ENCODE peak calls at places on chromosomes 1 and 21, in eight cellular contexts. Q, R, W, C, N, A, P and M are unnamed samples.

GRCh38 chr1:111516008-111516535 is 12.6 kb upstream of the ADORA3 start:
- DNase-seq in Q (no peak), R (no peak), W (peak), C (no peak), N (peak), A (peak), P (peak), M (peak)

GRCh38 chr1:20787100-20787774 is at the start of gene HP1BP3:
- DNase-seq in Q (peak), R (peak), W (peak), C (peak), N (peak), A (peak), P (peak), M (peak)

GRCh38 chr21:34795152-34796141 is 126.7 kb downstream of the CLIC6 start:
- DNase-seq in Q (no peak), R (no peak), W (peak), C (no peak), N (no peak), A (no peak), P (no peak), M (no peak)

GRCh38 chr1:8135250-8135649 is 109.1 kb upstream of the ERRFI1 start:
- DNase-seq in Q (no peak), R (no peak), W (no peak), C (no peak), N (no peak), A (no peak), P (no peak), M (no peak)

GRCh38 chr1:150561830-150562367 is 12.7 kb downstream of the ADAMTSL4 start:
- DNase-seq in Q (peak), R (peak), W (peak), C (peak), N (peak), A (peak), P (peak), M (peak)

GRCh38 chr1:235567812-235568444 is 63.7 kb upstream of the B3GALNT2 start:
- DNase-seq in Q (no peak), R (no peak), W (no peak), C (no peak), N (no peak), A (no peak), P (no peak), M (no peak)

GRCh38 chr1:111392460-111392945 is 35.0 kb downstream of the OVGP1 start:
- DNase-seq in Q (no peak), R (no peak), W (no peak), C (no peak), N (no peak), A (no peak), P (no peak), M (no peak)

GRCh38 chr1:22001409-22001808 is at the start of gene CELA3A:
- DNase-seq in Q (no peak), R (no peak), W (no peak), C (no peak), N (no peak), A (no peak), P (no peak), M (no peak)

GRCh38 chr1:9900142-9901043 is 9.7 kb downstream of the CTNNBIP1 start:
- DNase-seq in Q (no peak), R (peak), W (no peak), C (peak), N (peak), A (no peak), P (no peak), M (peak)

GRCh38 chr1:87203890-87204289 is 124.8 kb upstream of the LMO4 start:
- DNase-seq in Q (no peak), R (no peak), W (peak), C (no peak), N (no peak), A (no peak), P (no peak), M (no peak)

GRCh38 chr1:157291083-157291482 is 152.9 kb upstream of the ETV3 start:
- DNase-seq in Q (no peak), R (no peak), W (no peak), C (no peak), N (no peak), A (no peak), P (no peak), M (no peak)

GRCh38 chr1:230754831-230755230 is 7.6 kb downstream of the CAPN9 start:
- DNase-seq in Q (no peak), R (no peak), W (peak), C (no peak), N (no peak), A (no peak), P (no peak), M (no peak)

GRCh38 chr1:5643360-5644090 is 348.7 kb downstream of the NPHP4 start:
- DNase-seq in Q (no peak), R (peak), W (no peak), C (no peak), N (no peak), A (no peak), P (no peak), M (no peak)

GRCh38 chr21:43792406-43792805 is 3.0 kb downstream of the RRP1 start:
- DNase-seq in Q (no peak), R (no peak), W (no peak), C (no peak), N (no peak), A (no peak), P (no peak), M (no peak)

GRCh38 chr1:167720965-167721616 is 691 bp upstream of the MPZL1 start:
- DNase-seq in Q (no peak), R (no peak), W (peak), C (peak), N (peak), A (no peak), P (peak), M (peak)

GRCh38 chr1:78871249-78871648 is 135.3 kb downstream of the ADGRL4 start:
- DNase-seq in Q (no peak), R (no peak), W (no peak), C (no peak), N (no peak), A (no peak), P (no peak), M (no peak)

GRCh38 chr21:45078877-45079281 is 4.5 kb downstream of the ADARB1 start:
- DNase-seq in Q (no peak), R (no peak), W (peak), C (no peak), N (peak), A (peak), P (no peak), M (no peak)

GRCh38 chr1:1353389-1354151 is 4.4 kb upstream of the DVL1 start:
- DNase-seq in Q (no peak), R (no peak), W (no peak), C (no peak), N (no peak), A (no peak), P (no peak), M (peak)

GRCh38 chr1:92527670-92528069 is 40.9 kb upstream of the GFI1 start:
- DNase-seq in Q (no peak), R (no peak), W (no peak), C (no peak), N (no peak), A (no peak), P (no peak), M (no peak)

GRCh38 chr1:206518743-206519142 is 11.4 kb downstream of the RASSF5 start:
- DNase-seq in Q (no peak), R (peak), W (no peak), C (no peak), N (no peak), A (no peak), P (no peak), M (no peak)

GRCh38 chr1:6348511-6349191 is 44.9 kb downstream of the ACOT7 start:
- DNase-seq in Q (no peak), R (no peak), W (peak), C (no peak), N (peak), A (peak), P (no peak), M (no peak)

GRCh38 chr1:16013220-16013907 is 4.5 kb downstream of the HSPB7 start:
- DNase-seq in Q (no peak), R (no peak), W (peak), C (no peak), N (peak), A (peak), P (peak), M (no peak)

GRCh38 chr1:203036537-203036936 is 10.2 kb downstream of the PPFIA4 start:
- DNase-seq in Q (no peak), R (no peak), W (no peak), C (no peak), N (no peak), A (no peak), P (no peak), M (no peak)

GRCh38 chr1:172870901-172871606 is 179.7 kb downstream of the TNFSF18 start:
- DNase-seq in Q (no peak), R (no peak), W (peak), C (no peak), N (no peak), A (no peak), P (no peak), M (no peak)

GRCh38 chr1:1132928-1133750 is 17.2 kb upstream of the C1orf159 start:
- DNase-seq in Q (no peak), R (no peak), W (peak), C (no peak), N (peak), A (no peak), P (no peak), M (no peak)

GRCh38 chr1:226953175-226953800 is 13.2 kb downstream of the COQ8A start:
- DNase-seq in Q (no peak), R (no peak), W (no peak), C (no peak), N (no peak), A (no peak), P (no peak), M (no peak)

GRCh38 chr1:229689273-229689672 is 63.2 kb downstream of the URB2 start:
- DNase-seq in Q (no peak), R (no peak), W (no peak), C (no peak), N (no peak), A (peak), P (no peak), M (no peak)

GRCh38 chr1:110265186-110265585 is 55.1 kb downstream of the KCNC4 start:
- DNase-seq in Q (no peak), R (no peak), W (no peak), C (no peak), N (no peak), A (no peak), P (no peak), M (no peak)

GRCh38 chr1:116161877-116162390 is 50.7 kb downstream of the MAB21L3 start:
- DNase-seq in Q (no peak), R (no peak), W (no peak), C (no peak), N (no peak), A (no peak), P (no peak), M (no peak)

GRCh38 chr1:167246971-167247370 is 26.3 kb downstream of the POU2F1 start:
- DNase-seq in Q (no peak), R (no peak), W (no peak), C (no peak), N (no peak), A (no peak), P (no peak), M (no peak)

GRCh38 chr1:151993084-151993733 is 450 bp downstream of the S100A10 start:
- DNase-seq in Q (peak), R (peak), W (no peak), C (no peak), N (peak), A (peak), P (peak), M (peak)

GRCh38 chr1:228148971-228149340 is 774 bp upstream of the GJC2 start:
- DNase-seq in Q (no peak), R (peak), W (no peak), C (peak), N (no peak), A (no peak), P (no peak), M (no peak)

GRCh38 chr1:228865613-228866320 is 130.5 kb downstream of the RHOU start:
- DNase-seq in Q (no peak), R (no peak), W (no peak), C (no peak), N (no peak), A (no peak), P (no peak), M (no peak)

GRCh38 chr1:53324728-53325297 is 3.1 kb downstream of the LRP8 start:
- DNase-seq in Q (no peak), R (no peak), W (peak), C (no peak), N (no peak), A (no peak), P (no peak), M (no peak)

GRCh38 chr21:43866659-43867331 is 1.8 kb downstream of the AGPAT3 start:
- DNase-seq in Q (peak), R (peak), W (no peak), C (peak), N (peak), A (peak), P (no peak), M (no peak)

GRCh38 chr1:45334308-45335245 is 5.4 kb upstream of the TOE1 start:
- DNase-seq in Q (no peak), R (peak), W (no peak), C (no peak), N (peak), A (no peak), P (no peak), M (no peak)

GRCh38 chr1:244138399-244138798 is 87.3 kb downstream of the ZBTB18 start:
- DNase-seq in Q (no peak), R (no peak), W (no peak), C (no peak), N (peak), A (no peak), P (no peak), M (no peak)

GRCh38 chr1:16921391-16922185 is at the start of gene CROCC:
- DNase-seq in Q (no peak), R (peak), W (peak), C (no peak), N (peak), A (peak), P (no peak), M (no peak)